ENCODE peak calls at places on chromosomes 3 and 15, in five cellular contexts. X is A549, K is HCT116, W is right atrium auricular region, C is adrenal gland. N is an unnamed sample.

GRCh38 chr3:184315506-184315867 is 1.1 kb downstream of the EIF4G1 start:
- DNase-seq in X (no peak), W (no peak), C (no peak), K (no peak), N (no peak)

GRCh38 chr15:91896656-91897055 is 43.1 kb downstream of the SLCO3A1 start:
- DNase-seq in W (no peak), C (no peak), K (no peak), X (no peak), N (no peak)

GRCh38 chr3:61894988-61895935 is 333.9 kb downstream of the PTPRG start:
- DNase-seq in X (peak; percentile 29), K (peak; percentile 95), W (peak; percentile 81), C (peak; percentile 74), N (peak; percentile 19)

GRCh38 chr3:53822331-53822741 is 23.9 kb downstream of the CHDH start:
- DNase-seq in C (peak; percentile 32), K (no peak), W (no peak), X (no peak), N (no peak)

GRCh38 chr3:138051946-138052802 is 42.2 kb downstream of the CLDN18 start:
- DNase-seq in C (peak; percentile 50), X (peak; percentile 45), W (no peak), K (peak; percentile 12), N (peak; percentile 20)

GRCh38 chr15:61226313-61227250 is 2.5 kb downstream of the RORA start:
- DNase-seq in X (no peak), W (no peak), C (no peak), K (no peak), N (no peak)

GRCh38 chr3:95899911-95900310 is 914.5 kb upstream of the EPHA6 start:
- DNase-seq in C (no peak), K (no peak), X (no peak), W (no peak), N (peak; percentile 35)

GRCh38 chr3:152402698-152403456 is 134.1 kb downstream of the MBNL1 start:
- DNase-seq in X (no peak), C (no peak), W (no peak), K (no peak), N (no peak)

GRCh38 chr15:42385980-42386695 is 26.8 kb downstream of the CAPN3 start:
- DNase-seq in W (no peak), C (no peak), X (no peak), K (no peak), N (no peak)

GRCh38 chr3:152258448-152259302 is 10.1 kb upstream of the MBNL1 start:
- DNase-seq in C (peak; percentile 77), K (peak; percentile 80), X (peak; percentile 93), W (peak; percentile 87), N (peak; percentile 66)

GRCh38 chr3:166243511-166243910 is 406.3 kb upstream of the BCHE start:
- DNase-seq in X (no peak), W (no peak), C (no peak), K (no peak), N (no peak)

GRCh38 chr3:13185737-13186136 is 112.5 kb upstream of the IQSEC1 start:
- DNase-seq in W (no peak), K (no peak), C (no peak), X (no peak), N (no peak)

GRCh38 chr3:58236527-58237237 is 910 bp upstream of the ABHD6 start:
- DNase-seq in C (no peak), X (no peak), K (no peak), W (no peak), N (no peak)

GRCh38 chr3:36964827-36965226 is 20.0 kb upstream of the TRANK1 start:
- DNase-seq in K (no peak), X (no peak), W (no peak), C (no peak), N (no peak)

GRCh38 chr15:99424131-99424571 is 141.6 kb upstream of the MEF2A start:
- DNase-seq in C (no peak), K (no peak), W (no peak), X (no peak), N (no peak)

GRCh38 chr3:115146418-115147328 is at the start of gene ZBTB20:
- DNase-seq in K (peak; percentile 29), X (peak; percentile 80), C (peak; percentile 77), W (peak; percentile 62), N (peak; percentile 81)

GRCh38 chr15:80531388-80532184 is 127.4 kb downstream of the ARNT2 start:
- DNase-seq in W (no peak), C (no peak), K (no peak), X (no peak), N (no peak)
- H3K9me3 ChIP-seq in W (no peaks in the 10 kb centered on the region), C (no peaks in the 10 kb centered on the region), K (no peaks in the 10 kb centered on the region), X (peaks cover 4% of the 10 kb centered on the region), N (no peaks in the 10 kb centered on the region)

DNA sequence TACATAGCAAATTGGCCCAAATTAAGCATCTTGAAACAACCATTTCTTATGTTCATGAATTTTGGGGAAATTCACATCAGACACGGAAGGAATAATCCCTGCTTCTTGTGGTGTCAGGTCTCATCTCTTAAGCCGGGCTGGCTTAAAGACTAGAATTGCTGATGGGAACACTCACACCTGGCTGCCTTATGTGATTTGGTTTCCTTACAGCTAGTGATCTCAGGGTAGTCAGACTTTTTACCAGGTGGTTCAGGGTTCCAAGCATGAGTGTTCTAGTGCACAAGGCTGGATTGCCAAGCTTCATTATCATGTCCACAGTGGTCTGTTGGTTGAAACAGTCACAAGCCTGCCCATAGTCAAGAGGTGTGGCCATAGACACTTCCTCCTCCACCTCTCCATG is 20.3 kb upstream of the CCNL1 start:
- DNase-seq in X (no peak), W (no peak), K (no peak), C (no peak), N (no peak)
- H3K9me3 ChIP-seq in X (no peaks in the 10 kb centered on the region), W (no peaks in the 10 kb centered on the region), K (no peaks in the 10 kb centered on the region), C (no peaks in the 10 kb centered on the region), N (no peaks in the 10 kb centered on the region)

DNA sequence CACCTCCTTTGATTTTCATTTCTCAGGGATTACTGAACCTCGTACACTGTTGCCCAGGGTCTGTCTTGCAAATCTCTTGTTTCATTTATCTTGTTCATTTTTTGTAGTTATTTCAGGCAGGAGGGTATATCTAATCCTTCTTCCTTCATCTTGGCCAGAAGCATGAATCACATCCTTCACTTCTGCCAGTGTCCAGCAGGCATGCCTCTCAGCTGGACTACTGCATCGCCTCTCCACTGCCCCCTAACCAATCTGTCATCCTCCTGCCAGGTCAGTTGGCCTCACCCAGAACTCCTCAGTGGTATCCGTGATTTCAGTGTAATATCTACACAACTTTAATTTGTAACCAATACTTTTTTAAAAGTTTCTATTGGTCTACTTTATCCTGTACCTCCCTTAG is 297.9 kb downstream of the GABRG3 start:
- DNase-seq in K (no peak), X (no peak), C (no peak), W (no peak), N (no peak)
- H3K9me3 ChIP-seq in K (peaks cover 15% of the 10 kb centered on the region), X (peaks cover 8% of the 10 kb centered on the region), C (no peaks in the 10 kb centered on the region), W (peaks cover 14% of the 10 kb centered on the region), N (no peaks in the 10 kb centered on the region)

GRCh38 chr3:186142556-186142955 is 33.7 kb upstream of the ETV5 start:
- DNase-seq in X (no peak), W (no peak), C (no peak), K (no peak), N (no peak)
- H3K9me3 ChIP-seq in X (no peaks in the 10 kb centered on the region), W (no peaks in the 10 kb centered on the region), C (no peaks in the 10 kb centered on the region), K (no peaks in the 10 kb centered on the region), N (no peaks in the 10 kb centered on the region)

DNA sequence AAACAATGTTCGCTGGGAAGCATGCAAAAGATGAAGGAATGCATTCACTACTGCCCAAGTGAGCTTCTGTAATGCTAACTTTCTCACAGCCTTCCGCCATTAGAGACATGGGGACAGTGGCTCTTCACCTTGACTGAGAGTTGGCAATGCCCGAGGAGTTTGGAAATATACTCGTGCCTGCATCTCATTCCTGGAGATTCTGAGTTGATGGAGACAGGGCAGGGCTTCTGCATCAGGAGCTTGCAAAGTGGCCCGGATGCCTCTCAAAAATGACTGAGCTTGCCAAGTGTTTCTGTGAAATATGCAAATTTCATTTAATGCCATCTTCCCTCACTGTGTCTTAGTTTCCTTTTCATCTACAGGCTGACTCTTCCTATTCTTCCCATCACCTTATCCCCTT is 346.2 kb downstream of the GRM7 start:
- DNase-seq in C (no peak), K (no peak), W (no peak), X (no peak), N (no peak)
- H3K9me3 ChIP-seq in C (no peaks in the 10 kb centered on the region), K (no peaks in the 10 kb centered on the region), W (no peaks in the 10 kb centered on the region), X (no peaks in the 10 kb centered on the region), N (no peaks in the 10 kb centered on the region)